ENCODE peak calls at places on chromosomes 1 and 21, in nine cellular contexts. One of them, this sample, is unnamed.

GRCh38 chr1:208083016-208083714 is 161.0 kb downstream of the PLXNA2 start:
- DNase-seq in cardiac fibroblast: no peak
- DNase-seq in CD8-positive, alpha-beta T cell: no peak
- DNase-seq in CD4-positive, CD25-positive, alpha-beta regulatory T cell: no peak
- DNase-seq in AG10803: no peak
- DNase-seq in dorsolateral prefrontal cortex: no peak
- DNase-seq in GM23338: no peak
- DNase-seq in AG09309: no peak
- DNase-seq in right atrium auricular region: no peak
- DNase-seq in this sample: no peak

GRCh38 chr1:155591770-155592169 is 18.2 kb upstream of the MSTO1 start:
- DNase-seq in cardiac fibroblast: peak
- DNase-seq in CD8-positive, alpha-beta T cell: peak
- DNase-seq in CD4-positive, CD25-positive, alpha-beta regulatory T cell: peak
- DNase-seq in AG10803: peak
- DNase-seq in dorsolateral prefrontal cortex: no peak
- DNase-seq in GM23338: peak
- DNase-seq in AG09309: peak
- DNase-seq in right atrium auricular region: no peak
- DNase-seq in this sample: peak

GRCh38 chr1:34885405-34886247 is 26.1 kb upstream of the SMIM12 start:
- DNase-seq in cardiac fibroblast: peak
- DNase-seq in CD8-positive, alpha-beta T cell: peak
- DNase-seq in CD4-positive, CD25-positive, alpha-beta regulatory T cell: peak
- DNase-seq in AG10803: peak
- DNase-seq in dorsolateral prefrontal cortex: no peak
- DNase-seq in GM23338: peak
- DNase-seq in AG09309: no peak
- DNase-seq in right atrium auricular region: no peak
- DNase-seq in this sample: no peak

GRCh38 chr1:94927405-94928175 is 680 bp upstream of the CNN3 start:
- DNase-seq in cardiac fibroblast: peak
- DNase-seq in CD8-positive, alpha-beta T cell: no peak
- DNase-seq in CD4-positive, CD25-positive, alpha-beta regulatory T cell: no peak
- DNase-seq in AG10803: peak
- DNase-seq in dorsolateral prefrontal cortex: peak
- DNase-seq in GM23338: peak
- DNase-seq in AG09309: no peak
- DNase-seq in right atrium auricular region: no peak
- DNase-seq in this sample: no peak

GRCh38 chr1:28244549-28245251 is 8.8 kb downstream of the ATP5IF1 start:
- DNase-seq in cardiac fibroblast: no peak
- DNase-seq in CD8-positive, alpha-beta T cell: no peak
- DNase-seq in CD4-positive, CD25-positive, alpha-beta regulatory T cell: no peak
- DNase-seq in AG10803: no peak
- DNase-seq in dorsolateral prefrontal cortex: no peak
- DNase-seq in GM23338: no peak
- DNase-seq in AG09309: no peak
- DNase-seq in right atrium auricular region: no peak
- DNase-seq in this sample: no peak

GRCh38 chr1:218339267-218339831 is 5.8 kb upstream of the TGFB2 start:
- DNase-seq in cardiac fibroblast: peak
- DNase-seq in CD8-positive, alpha-beta T cell: no peak
- DNase-seq in CD4-positive, CD25-positive, alpha-beta regulatory T cell: peak
- DNase-seq in AG10803: peak
- DNase-seq in dorsolateral prefrontal cortex: no peak
- DNase-seq in GM23338: peak
- DNase-seq in AG09309: no peak
- DNase-seq in right atrium auricular region: no peak
- DNase-seq in this sample: no peak

GRCh38 chr1:43858324-43858723 is 75.3 kb upstream of the ARTN start:
- DNase-seq in cardiac fibroblast: peak
- DNase-seq in CD8-positive, alpha-beta T cell: no peak
- DNase-seq in CD4-positive, CD25-positive, alpha-beta regulatory T cell: no peak
- DNase-seq in AG10803: peak
- DNase-seq in dorsolateral prefrontal cortex: peak
- DNase-seq in GM23338: peak
- DNase-seq in AG09309: peak
- DNase-seq in right atrium auricular region: no peak
- DNase-seq in this sample: peak

GRCh38 chr1:206550446-206550845 is 43.1 kb downstream of the RASSF5 start:
- DNase-seq in cardiac fibroblast: peak
- DNase-seq in CD8-positive, alpha-beta T cell: no peak
- DNase-seq in CD4-positive, CD25-positive, alpha-beta regulatory T cell: no peak
- DNase-seq in AG10803: no peak
- DNase-seq in dorsolateral prefrontal cortex: no peak
- DNase-seq in GM23338: no peak
- DNase-seq in AG09309: no peak
- DNase-seq in right atrium auricular region: no peak
- DNase-seq in this sample: no peak

GRCh38 chr21:42073140-42074099 is 2.3 kb downstream of the UMODL1 start:
- DNase-seq in cardiac fibroblast: no peak
- DNase-seq in CD8-positive, alpha-beta T cell: no peak
- DNase-seq in CD4-positive, CD25-positive, alpha-beta regulatory T cell: no peak
- DNase-seq in AG10803: no peak
- DNase-seq in dorsolateral prefrontal cortex: no peak
- DNase-seq in GM23338: no peak
- DNase-seq in AG09309: no peak
- DNase-seq in right atrium auricular region: no peak
- DNase-seq in this sample: no peak

GRCh38 chr21:25640671-25641292 is 1.7 kb downstream of the JAM2 start:
- DNase-seq in cardiac fibroblast: no peak
- DNase-seq in CD8-positive, alpha-beta T cell: no peak
- DNase-seq in CD4-positive, CD25-positive, alpha-beta regulatory T cell: no peak
- DNase-seq in AG10803: no peak
- DNase-seq in dorsolateral prefrontal cortex: no peak
- DNase-seq in GM23338: no peak
- DNase-seq in AG09309: no peak
- DNase-seq in right atrium auricular region: no peak
- DNase-seq in this sample: no peak

GRCh38 chr1:214453109-214453722 is 98.2 kb downstream of the PTPN14 start:
- DNase-seq in cardiac fibroblast: peak
- DNase-seq in CD8-positive, alpha-beta T cell: no peak
- DNase-seq in CD4-positive, CD25-positive, alpha-beta regulatory T cell: no peak
- DNase-seq in AG10803: peak
- DNase-seq in dorsolateral prefrontal cortex: no peak
- DNase-seq in GM23338: no peak
- DNase-seq in AG09309: no peak
- DNase-seq in right atrium auricular region: no peak
- DNase-seq in this sample: peak

GRCh38 chr1:1298861-1299685 is 8.7 kb downstream of the ACAP3 start:
- DNase-seq in cardiac fibroblast: peak
- DNase-seq in CD8-positive, alpha-beta T cell: no peak
- DNase-seq in CD4-positive, CD25-positive, alpha-beta regulatory T cell: no peak
- DNase-seq in AG10803: no peak
- DNase-seq in dorsolateral prefrontal cortex: peak
- DNase-seq in GM23338: peak
- DNase-seq in AG09309: no peak
- DNase-seq in right atrium auricular region: no peak
- DNase-seq in this sample: no peak

GRCh38 chr1:1268284-1268682 is 5.4 kb downstream of the UBE2J2 start:
- DNase-seq in cardiac fibroblast: no peak
- DNase-seq in CD8-positive, alpha-beta T cell: no peak
- DNase-seq in CD4-positive, CD25-positive, alpha-beta regulatory T cell: no peak
- DNase-seq in AG10803: no peak
- DNase-seq in dorsolateral prefrontal cortex: no peak
- DNase-seq in GM23338: no peak
- DNase-seq in AG09309: no peak
- DNase-seq in right atrium auricular region: no peak
- DNase-seq in this sample: no peak

GRCh38 chr1:923131-923990 is at the start of gene SAMD11:
- DNase-seq in cardiac fibroblast: peak
- DNase-seq in CD8-positive, alpha-beta T cell: peak
- DNase-seq in CD4-positive, CD25-positive, alpha-beta regulatory T cell: peak
- DNase-seq in AG10803: peak
- DNase-seq in dorsolateral prefrontal cortex: peak
- DNase-seq in GM23338: peak
- DNase-seq in AG09309: peak
- DNase-seq in right atrium auricular region: peak
- DNase-seq in this sample: peak

GRCh38 chr1:159889202-159889601 is 10.8 kb downstream of the CFAP45 start:
- DNase-seq in cardiac fibroblast: no peak
- DNase-seq in CD8-positive, alpha-beta T cell: no peak
- DNase-seq in CD4-positive, CD25-positive, alpha-beta regulatory T cell: peak
- DNase-seq in AG10803: no peak
- DNase-seq in dorsolateral prefrontal cortex: no peak
- DNase-seq in GM23338: no peak
- DNase-seq in AG09309: no peak
- DNase-seq in right atrium auricular region: no peak
- DNase-seq in this sample: no peak

GRCh38 chr1:222996307-222996983 is 146.6 kb downstream of the TLR5 start:
- DNase-seq in cardiac fibroblast: peak
- DNase-seq in CD8-positive, alpha-beta T cell: no peak
- DNase-seq in CD4-positive, CD25-positive, alpha-beta regulatory T cell: no peak
- DNase-seq in AG10803: no peak
- DNase-seq in dorsolateral prefrontal cortex: no peak
- DNase-seq in GM23338: no peak
- DNase-seq in AG09309: no peak
- DNase-seq in right atrium auricular region: no peak
- DNase-seq in this sample: no peak

GRCh38 chr1:17016317-17016661 is 4.6 kb upstream of the ATP13A2 start:
- DNase-seq in cardiac fibroblast: peak
- DNase-seq in CD8-positive, alpha-beta T cell: no peak
- DNase-seq in CD4-positive, CD25-positive, alpha-beta regulatory T cell: no peak
- DNase-seq in AG10803: peak
- DNase-seq in dorsolateral prefrontal cortex: no peak
- DNase-seq in GM23338: peak
- DNase-seq in AG09309: no peak
- DNase-seq in right atrium auricular region: no peak
- DNase-seq in this sample: no peak

GRCh38 chr1:226608699-226609505 is 60.3 kb downstream of the STUM start:
- DNase-seq in cardiac fibroblast: peak
- DNase-seq in CD8-positive, alpha-beta T cell: peak
- DNase-seq in CD4-positive, CD25-positive, alpha-beta regulatory T cell: peak
- DNase-seq in AG10803: peak
- DNase-seq in dorsolateral prefrontal cortex: peak
- DNase-seq in GM23338: peak
- DNase-seq in AG09309: no peak
- DNase-seq in right atrium auricular region: no peak
- DNase-seq in this sample: no peak

GRCh38 chr1:67844988-67845387 is 11.7 kb upstream of the GNG12 start:
- DNase-seq in cardiac fibroblast: no peak
- DNase-seq in CD8-positive, alpha-beta T cell: no peak
- DNase-seq in CD4-positive, CD25-positive, alpha-beta regulatory T cell: no peak
- DNase-seq in AG10803: no peak
- DNase-seq in dorsolateral prefrontal cortex: no peak
- DNase-seq in GM23338: no peak
- DNase-seq in AG09309: no peak
- DNase-seq in right atrium auricular region: no peak
- DNase-seq in this sample: no peak

GRCh38 chr1:67850151-67850551 is 16.9 kb upstream of the GNG12 start:
- DNase-seq in cardiac fibroblast: peak
- DNase-seq in CD8-positive, alpha-beta T cell: no peak
- DNase-seq in CD4-positive, CD25-positive, alpha-beta regulatory T cell: peak
- DNase-seq in AG10803: peak
- DNase-seq in dorsolateral prefrontal cortex: no peak
- DNase-seq in GM23338: peak
- DNase-seq in AG09309: no peak
- DNase-seq in right atrium auricular region: no peak
- DNase-seq in this sample: no peak

GRCh38 chr1:67850611-67851075 is 17.4 kb upstream of the GNG12 start:
- DNase-seq in cardiac fibroblast: peak
- DNase-seq in CD8-positive, alpha-beta T cell: no peak
- DNase-seq in CD4-positive, CD25-positive, alpha-beta regulatory T cell: no peak
- DNase-seq in AG10803: peak
- DNase-seq in dorsolateral prefrontal cortex: peak
- DNase-seq in GM23338: no peak
- DNase-seq in AG09309: peak
- DNase-seq in right atrium auricular region: peak
- DNase-seq in this sample: peak

GRCh38 chr1:67846538-67846937 is 13.3 kb upstream of the GNG12 start:
- DNase-seq in cardiac fibroblast: no peak
- DNase-seq in CD8-positive, alpha-beta T cell: no peak
- DNase-seq in CD4-positive, CD25-positive, alpha-beta regulatory T cell: no peak
- DNase-seq in AG10803: no peak
- DNase-seq in dorsolateral prefrontal cortex: no peak
- DNase-seq in GM23338: no peak
- DNase-seq in AG09309: no peak
- DNase-seq in right atrium auricular region: no peak
- DNase-seq in this sample: no peak

GRCh38 chr1:67847466-67847865 is 14.2 kb upstream of the GNG12 start:
- DNase-seq in cardiac fibroblast: peak
- DNase-seq in CD8-positive, alpha-beta T cell: no peak
- DNase-seq in CD4-positive, CD25-positive, alpha-beta regulatory T cell: no peak
- DNase-seq in AG10803: no peak
- DNase-seq in dorsolateral prefrontal cortex: no peak
- DNase-seq in GM23338: no peak
- DNase-seq in AG09309: no peak
- DNase-seq in right atrium auricular region: no peak
- DNase-seq in this sample: no peak
- H3K4me3 ChIP-seq in cardiac fibroblast: no peak
- H3K4me3 ChIP-seq in CD8-positive, alpha-beta T cell: no peak
- H3K4me3 ChIP-seq in CD4-positive, CD25-positive, alpha-beta regulatory T cell: no peak
- H3K4me3 ChIP-seq in AG10803: no peak
- H3K4me3 ChIP-seq in dorsolateral prefrontal cortex: no peak
- H3K4me3 ChIP-seq in GM23338: no peak
- H3K4me3 ChIP-seq in AG09309: no peak
- H3K4me3 ChIP-seq in right atrium auricular region: no peak
- H3K4me3 ChIP-seq in this sample: no peak

GRCh38 chr1:9825101-9826074 is 1.6 kb upstream of the CLSTN1 start:
- DNase-seq in cardiac fibroblast: peak
- DNase-seq in CD8-positive, alpha-beta T cell: peak
- DNase-seq in CD4-positive, CD25-positive, alpha-beta regulatory T cell: peak
- DNase-seq in AG10803: peak
- DNase-seq in dorsolateral prefrontal cortex: no peak
- DNase-seq in GM23338: peak
- DNase-seq in AG09309: no peak
- DNase-seq in right atrium auricular region: peak
- DNase-seq in this sample: no peak
- H3K4me3 ChIP-seq in cardiac fibroblast: no peak
- H3K4me3 ChIP-seq in CD8-positive, alpha-beta T cell: no peak
- H3K4me3 ChIP-seq in CD4-positive, CD25-positive, alpha-beta regulatory T cell: peak
- H3K4me3 ChIP-seq in AG10803: no peak
- H3K4me3 ChIP-seq in dorsolateral prefrontal cortex: peak
- H3K4me3 ChIP-seq in GM23338: peak
- H3K4me3 ChIP-seq in AG09309: no peak
- H3K4me3 ChIP-seq in right atrium auricular region: no peak
- H3K4me3 ChIP-seq in this sample: no peak

DNA sequence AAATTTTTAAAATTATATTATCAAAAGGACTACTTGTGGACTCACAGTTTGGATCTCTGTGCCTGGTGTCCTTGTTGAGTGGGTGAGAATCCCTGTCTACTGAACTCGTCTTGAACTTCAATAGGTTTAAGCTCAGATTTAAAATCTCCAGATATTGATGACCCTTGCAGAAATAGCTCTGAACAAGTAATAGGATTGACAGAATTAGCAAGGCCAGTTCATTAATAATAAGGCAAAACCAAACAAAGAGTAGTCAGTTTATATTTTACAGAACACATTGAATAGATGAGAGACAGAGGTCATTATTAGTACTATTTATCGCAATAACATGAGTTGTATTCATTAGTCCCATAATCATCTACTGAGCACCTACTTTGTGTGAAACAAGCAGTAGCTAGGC is at the start of gene PDC:
- DNase-seq in cardiac fibroblast: no peak
- DNase-seq in CD8-positive, alpha-beta T cell: no peak
- DNase-seq in CD4-positive, CD25-positive, alpha-beta regulatory T cell: no peak
- DNase-seq in AG10803: no peak
- DNase-seq in dorsolateral prefrontal cortex: no peak
- DNase-seq in GM23338: no peak
- DNase-seq in AG09309: no peak
- DNase-seq in right atrium auricular region: no peak
- DNase-seq in this sample: no peak
- H3K4me3 ChIP-seq in cardiac fibroblast: no peak
- H3K4me3 ChIP-seq in CD8-positive, alpha-beta T cell: no peak
- H3K4me3 ChIP-seq in CD4-positive, CD25-positive, alpha-beta regulatory T cell: no peak
- H3K4me3 ChIP-seq in AG10803: no peak
- H3K4me3 ChIP-seq in dorsolateral prefrontal cortex: no peak
- H3K4me3 ChIP-seq in GM23338: no peak
- H3K4me3 ChIP-seq in AG09309: no peak
- H3K4me3 ChIP-seq in right atrium auricular region: no peak
- H3K4me3 ChIP-seq in this sample: no peak

GRCh38 chr21:43973634-43973955 is 38.5 kb upstream of the TRAPPC10 start:
- DNase-seq in cardiac fibroblast: no peak
- DNase-seq in CD8-positive, alpha-beta T cell: no peak
- DNase-seq in CD4-positive, CD25-positive, alpha-beta regulatory T cell: no peak
- DNase-seq in AG10803: no peak
- DNase-seq in dorsolateral prefrontal cortex: no peak
- DNase-seq in GM23338: no peak
- DNase-seq in AG09309: no peak
- DNase-seq in right atrium auricular region: no peak
- DNase-seq in this sample: no peak
- H3K4me3 ChIP-seq in cardiac fibroblast: no peak
- H3K4me3 ChIP-seq in CD8-positive, alpha-beta T cell: no peak
- H3K4me3 ChIP-seq in CD4-positive, CD25-positive, alpha-beta regulatory T cell: no peak
- H3K4me3 ChIP-seq in AG10803: no peak
- H3K4me3 ChIP-seq in dorsolateral prefrontal cortex: no peak
- H3K4me3 ChIP-seq in GM23338: no peak
- H3K4me3 ChIP-seq in AG09309: no peak
- H3K4me3 ChIP-seq in right atrium auricular region: no peak
- H3K4me3 ChIP-seq in this sample: no peak